ENCODE peak calls at places on chromosomes 6 and 20, in six cellular contexts. I, J, L, F, S and C are unnamed samples.

GRCh38 chr6:1767481-1768246 is 157.9 kb downstream of the FOXC1 start:
- DNase-seq in L (no peak), I (peak; percentile 37), F (no peak), S (no peak), J (no peak), C (no peak)

GRCh38 chr20:22908944-22909343 is 126.2 kb upstream of the SSTR4 start:
- DNase-seq in S (no peak), J (no peak), L (no peak), I (no peak), F (no peak), C (no peak)

GRCh38 chr6:125512621-125513020 is 210.9 kb upstream of the HDDC2 start:
- DNase-seq in L (no peak), I (no peak), F (no peak), S (no peak), J (no peak), C (no peak)

GRCh38 chr6:28673800-28674671 is 148.4 kb downstream of the GPX5 start:
- DNase-seq in S (no peak), J (no peak), I (no peak), F (no peak), L (peak; percentile 81), C (peak; percentile 71)

GRCh38 chr6:83824388-83824801 is 28.8 kb upstream of the RIPPLY2 start:
- DNase-seq in L (no peak), F (no peak), S (no peak), I (no peak), J (no peak), C (peak; percentile 13)

GRCh38 chr20:33650753-33651561 is 11.2 kb upstream of the C20orf144 start:
- DNase-seq in I (no peak), J (no peak), F (no peak), L (peak; percentile 37), S (no peak), C (no peak)

GRCh38 chr20:40542065-40542464 is 147.0 kb downstream of the MAFB start:
- DNase-seq in I (no peak), L (no peak), J (no peak), F (no peak), S (no peak), C (no peak)

GRCh38 chr6:169702640-169703246 is 817 bp downstream of the C6orf120 start:
- DNase-seq in I (no peak), J (no peak), S (no peak), L (peak; percentile 16), F (no peak), C (peak; percentile 13)

GRCh38 chr6:16199792-16200191 is 38.6 kb upstream of the GMPR start:
- DNase-seq in F (no peak), I (no peak), L (no peak), S (no peak), J (no peak), C (no peak)

GRCh38 chr6:148829415-148830101 is 82.7 kb downstream of the UST start:
- DNase-seq in L (no peak), S (no peak), J (no peak), I (no peak), F (no peak), C (no peak)

GRCh38 chr6:20716865-20717264 is 182.6 kb downstream of the CDKAL1 start:
- DNase-seq in F (no peak), S (no peak), L (no peak), I (no peak), J (no peak), C (no peak)

GRCh38 chr20:38635721-38636285 is 34.2 kb downstream of the ARHGAP40 start:
- DNase-seq in S (no peak), J (no peak), L (no peak), I (no peak), F (no peak), C (no peak)

GRCh38 chr6:21137708-21138358 is 455.7 kb upstream of the SOX4 start:
- DNase-seq in J (no peak), F (no peak), L (no peak), S (no peak), I (no peak), C (peak; percentile 7)

GRCh38 chr6:53984163-53984562 is 127.1 kb upstream of the MLIP start:
- DNase-seq in S (no peak), F (peak; percentile 91), L (no peak), J (no peak), I (no peak), C (peak; percentile 91)